ENCODE peak calls at places on chromosomes 1 and 21, in seven cellular contexts. B, R, D, J, A, E and Z are unnamed samples.

GRCh38 chr21:42850866-42851391 is 28.4 kb downstream of the WDR4 start:
- DNase-seq in B (no peak), R (no peak), D (peak; percentile 30), J (no peak), A (peak; percentile 76), E (no peak), Z (peak; percentile 15)

GRCh38 chr1:21347072-21347581 is 56.9 kb upstream of the ECE1 start:
- DNase-seq in B (no peak), R (no peak), D (no peak), J (no peak), A (no peak), E (no peak), Z (no peak)

GRCh38 chr21:42737969-42738590 is 84.7 kb downstream of the PDE9A start:
- DNase-seq in B (no peak), R (peak; percentile 45), D (peak; percentile 45), J (no peak), A (peak; percentile 54), E (peak; percentile 73), Z (peak; percentile 76)

GRCh38 chr1:13828454-13829151 is 128.6 kb downstream of the PRDM2 start:
- DNase-seq in B (no peak), R (no peak), D (peak; percentile 22), J (no peak), A (peak; percentile 82), E (peak; percentile 48), Z (no peak)

GRCh38 chr21:40324389-40324788 is 457.2 kb downstream of the PCP4 start:
- DNase-seq in B (no peak), R (no peak), D (no peak), J (no peak), A (no peak), E (no peak), Z (no peak)

GRCh38 chr1:156707486-156708244 is 2.3 kb upstream of the CRABP2 start:
- DNase-seq in B (no peak), R (peak; percentile 66), D (no peak), J (no peak), A (peak; percentile 70), E (no peak), Z (peak; percentile 67)

GRCh38 chr1:46303872-46304326 is 401 bp downstream of the UQCRH start:
- DNase-seq in B (no peak), R (no peak), D (no peak), J (no peak), A (no peak), E (no peak), Z (peak; percentile 20)

GRCh38 chr1:216596298-216596947 is 126.8 kb downstream of the ESRRG start:
- DNase-seq in B (peak; percentile 32), R (peak; percentile 73), D (no peak), J (no peak), A (no peak), E (no peak), Z (peak; percentile 3)

GRCh38 chr1:54380285-54380882 is 25.8 kb downstream of the SSBP3 start:
- DNase-seq in B (no peak), R (no peak), D (peak; percentile 29), J (no peak), A (no peak), E (no peak), Z (no peak)

GRCh38 chr1:28648493-28649238 is at the start of gene RNU11:
- DNase-seq in B (peak; percentile 100), R (peak; percentile 99), D (peak; percentile 84), J (peak; percentile 80), A (peak; percentile 98), E (peak; percentile 91), Z (peak; percentile 98)

GRCh38 chr1:87983841-87984240 is 655.2 kb downstream of the LMO4 start:
- DNase-seq in B (no peak), R (no peak), D (no peak), J (no peak), A (no peak), E (no peak), Z (no peak)

GRCh38 chr1:202625416-202626360 is 84.6 kb downstream of the SYT2 start:
- DNase-seq in B (peak; percentile 38), R (peak; percentile 58), D (peak; percentile 56), J (no peak), A (peak; percentile 83), E (peak; percentile 60), Z (peak; percentile 58)

GRCh38 chr1:39573736-39574624 is 2.6 kb downstream of the PABPC4 start:
- DNase-seq in B (no peak), R (peak; percentile 38), D (no peak), J (no peak), A (no peak), E (no peak), Z (peak; percentile 59)

GRCh38 chr1:51168946-51169345 is 66.9 kb downstream of the C1orf185 start:
- DNase-seq in B (peak; percentile 11), R (no peak), D (no peak), J (no peak), A (no peak), E (no peak), Z (no peak)

GRCh38 chr1:30607723-30608122 is 115.7 kb downstream of the MATN1 start:
- DNase-seq in B (no peak), R (no peak), D (no peak), J (no peak), A (no peak), E (peak; percentile 8), Z (no peak)

GRCh38 chr1:186438567-186438966 is 22.3 kb downstream of the PDC start:
- DNase-seq in B (no peak), R (no peak), D (no peak), J (no peak), A (no peak), E (no peak), Z (no peak)

GRCh38 chr1:31671147-31671546 is 26.5 kb upstream of the PEF1 start:
- DNase-seq in B (no peak), R (no peak), D (no peak), J (no peak), A (no peak), E (no peak), Z (no peak)

GRCh38 chr1:230708631-230709580 is 5.0 kb downstream of the AGT start:
- DNase-seq in B (no peak), R (peak; percentile 32), D (no peak), J (no peak), A (peak; percentile 29), E (peak; percentile 89), Z (peak; percentile 54)